ENCODE peak calls at places on chromosome 16, in four cellular contexts. X is ascending aorta; A is CD8-positive, alpha-beta T cell; M is fibroblast of lung. S is an unnamed sample. For H3K36me3, the result is how much of the 10 kb centered on the place peaks cover.

GRCh38 chr16:73047221-73047535 is 750 bp downstream of the ZFHX3 start:
- DNase-seq in X (no peak), A (no peak), M (peak), S (no peak)

GRCh38 chr16:71467810-71468209 is 5.8 kb upstream of the ZNF23 start:
- DNase-seq in X (no peak), A (peak), M (peak), S (peak)

GRCh38 chr16:73026754-73027654 is 20.9 kb downstream of the ZFHX3 start:
- DNase-seq in X (peak), A (no peak), M (no peak), S (no peak)

GRCh38 chr16:46857261-46857962 is 26.4 kb upstream of the C16orf87 start:
- DNase-seq in X (no peak), A (no peak), M (peak), S (no peak)

GRCh38 chr16:47016700-47017133 is 43.2 kb upstream of the DNAJA2 start:
- DNase-seq in X (no peak), A (no peak), M (no peak), S (no peak)

GRCh38 chr16:69906838-69907301 is 44.3 kb upstream of the CLEC18A start:
- DNase-seq in X (no peak), A (no peak), M (peak), S (no peak)

GRCh38 chr16:57497121-57497520 is 10.8 kb upstream of the DOK4 start:
- DNase-seq in X (no peak), A (no peak), M (no peak), S (no peak)

GRCh38 chr16:74730049-74730683 is 29.5 kb upstream of the MLKL start:
- DNase-seq in X (no peak), A (no peak), M (no peak), S (peak)

GRCh38 chr16:2329532-2329931 is 11.0 kb downstream of the ABCA3 start:
- DNase-seq in X (peak), A (no peak), M (no peak), S (no peak)

GRCh38 chr16:89909777-89910716 is 8.6 kb upstream of the MC1R start:
- DNase-seq in X (peak), A (peak), M (peak), S (peak)

GRCh38 chr16:50183316-50183715 is 30.2 kb downstream of the TENT4B start:
- DNase-seq in X (no peak), A (no peak), M (peak), S (peak)

GRCh38 chr16:75260856-75261589 is 9.6 kb upstream of the BCAR1 start:
- DNase-seq in X (no peak), A (no peak), M (no peak), S (no peak)

GRCh38 chr16:10040136-10041080 is 141.8 kb downstream of the GRIN2A start:
- DNase-seq in X (no peak), A (no peak), M (no peak), S (no peak)

GRCh38 chr16:56630134-56630533 is 2.3 kb upstream of the MT1M start:
- DNase-seq in X (no peak), A (no peak), M (no peak), S (no peak)

GRCh38 chr16:79648846-79649245 is 48.3 kb upstream of the MAF start:
- DNase-seq in X (no peak), A (no peak), M (no peak), S (no peak)

GRCh38 chr16:7324306-7324705 is 8.3 kb upstream of the RBFOX1 start:
- DNase-seq in X (no peak), A (no peak), M (no peak), S (no peak)

GRCh38 chr16:59236804-59237463 is 502.8 kb upstream of the GOT2 start:
- DNase-seq in X (no peak), A (no peak), M (no peak), S (no peak)

DNA sequence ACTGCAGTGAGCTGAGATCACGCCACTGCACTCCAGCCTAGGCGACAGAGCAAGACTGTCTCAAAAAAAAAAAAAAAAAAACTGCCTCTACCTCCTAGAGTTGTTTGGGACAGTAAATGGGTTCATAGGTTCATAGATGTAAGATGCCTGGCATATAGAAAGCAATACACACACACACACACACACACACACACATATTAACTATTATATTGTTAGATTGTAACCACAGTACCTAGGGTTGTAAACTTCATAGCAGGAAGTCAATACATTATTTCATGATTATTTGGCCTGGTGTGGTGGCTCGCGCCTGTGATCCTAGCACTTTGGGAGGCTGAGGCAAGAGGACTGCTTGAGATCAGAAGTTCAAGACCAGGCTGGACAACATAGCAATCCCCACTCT is 5.8 kb downstream of the XPO6 start:
- DNase-seq in X (no peak), A (no peak), M (no peak), S (no peak)
- H3K36me3 ChIP-seq in X (under half), A (under half), M (under half), S (under half)

DNA sequence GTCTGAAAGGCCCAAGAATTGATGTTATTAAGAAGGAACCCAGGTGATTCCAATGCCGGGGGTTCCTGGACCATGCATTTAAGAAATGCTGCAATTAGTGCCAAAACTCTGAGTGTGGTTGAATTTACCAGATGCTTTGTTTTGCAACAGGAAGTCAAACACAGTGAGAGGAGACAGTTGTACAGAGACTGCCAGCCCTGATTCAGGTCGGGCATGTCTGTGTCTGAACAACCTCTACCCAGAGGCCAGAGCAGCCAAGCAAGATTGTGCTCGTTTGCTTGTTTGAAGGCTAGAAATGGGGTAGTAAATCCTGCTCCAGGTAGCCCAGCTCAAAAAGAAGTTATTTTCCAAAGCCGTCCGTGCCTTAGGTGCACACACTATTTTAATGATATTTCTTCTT is 412.4 kb upstream of the ERCC4 start:
- DNase-seq in X (no peak), A (no peak), M (no peak), S (no peak)
- H3K4me3 ChIP-seq in X (no peak), A (no peak), M (no peak), S (no peak)

DNA sequence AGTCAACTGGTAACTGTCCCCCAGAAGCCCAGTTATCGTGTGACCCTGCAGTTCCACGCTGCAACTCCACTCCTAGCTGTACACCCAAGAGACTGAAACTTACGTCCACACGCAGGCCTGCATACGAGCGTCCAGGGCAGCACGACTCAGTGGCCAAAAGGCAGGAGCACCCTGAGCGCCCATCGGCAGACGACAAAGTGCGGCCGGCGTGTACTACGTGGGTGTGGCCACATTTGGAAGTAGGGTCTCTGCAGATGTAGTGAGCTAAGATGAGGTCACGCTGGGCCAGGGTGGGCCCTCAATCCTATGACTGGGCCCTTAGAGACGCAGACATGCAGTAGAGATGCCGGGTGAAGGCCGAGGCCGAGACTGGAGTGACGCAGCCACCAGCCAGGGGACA is 13.5 kb downstream of the GALNS start:
- DNase-seq in X (no peak), A (no peak), M (no peak), S (no peak)
- H3K36me3 ChIP-seq in X (under half), A (under half), M (under half), S (under half)

DNA sequence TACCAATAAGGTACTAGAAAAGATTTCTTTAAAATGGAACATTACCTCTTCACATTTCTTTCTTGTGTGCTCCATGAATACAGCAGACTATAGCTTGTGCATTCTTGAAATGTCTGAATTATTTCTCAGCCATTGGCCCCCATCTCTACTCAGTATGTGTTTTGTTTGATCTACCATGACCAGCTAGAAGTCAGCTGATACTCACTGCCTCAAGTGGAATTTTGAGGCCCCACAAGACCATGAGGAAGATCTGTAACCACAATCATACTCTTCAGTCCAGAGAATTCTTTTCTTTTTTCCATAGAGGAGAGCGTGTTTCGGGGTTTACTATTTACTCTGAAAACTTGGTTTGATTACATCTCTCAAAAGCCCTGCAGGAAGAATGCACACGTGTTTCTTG is 319.1 kb downstream of the TOX3 start:
- DNase-seq in X (no peak), A (no peak), M (no peak), S (no peak)
- H3K4me3 ChIP-seq in X (no peak), A (no peak), M (no peak), S (no peak)

DNA sequence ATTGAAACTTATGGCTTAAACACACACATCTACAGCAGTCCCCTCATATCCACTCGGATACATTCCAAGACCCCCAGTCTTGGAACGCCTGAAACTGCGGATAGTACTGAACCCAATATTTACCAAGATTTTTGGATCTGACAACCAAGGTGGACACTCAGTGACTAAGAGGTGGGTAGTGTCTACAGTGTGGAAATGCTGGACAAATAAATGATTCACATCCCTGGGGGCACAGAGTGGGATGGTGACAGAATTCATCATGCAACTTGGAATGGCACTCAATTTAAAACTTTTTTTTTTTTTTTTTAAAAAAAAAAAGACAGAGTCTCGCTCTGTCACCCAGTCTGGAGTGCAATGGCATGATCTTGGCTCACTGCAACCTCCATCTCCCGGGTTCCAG is 54.2 kb upstream of the TRAP1 start:
- DNase-seq in X (no peak), A (no peak), M (no peak), S (peak)
- H3K36me3 ChIP-seq in X (half or more), A (half or more), M (under half), S (under half)

GRCh38 chr16:88382491-88383400 is at the start of gene ZNF469:
- DNase-seq in X (no peak), A (no peak), M (peak), S (no peak)
- H3K4me3 ChIP-seq in X (peak), A (no peak), M (peak), S (peak)

GRCh38 chr16:84096447-84097005 is 20.2 kb downstream of the MBTPS1 start:
- DNase-seq in X (no peak), A (no peak), M (no peak), S (no peak)
- H3K36me3 ChIP-seq in X (half or more), A (half or more), M (under half), S (under half)

DNA sequence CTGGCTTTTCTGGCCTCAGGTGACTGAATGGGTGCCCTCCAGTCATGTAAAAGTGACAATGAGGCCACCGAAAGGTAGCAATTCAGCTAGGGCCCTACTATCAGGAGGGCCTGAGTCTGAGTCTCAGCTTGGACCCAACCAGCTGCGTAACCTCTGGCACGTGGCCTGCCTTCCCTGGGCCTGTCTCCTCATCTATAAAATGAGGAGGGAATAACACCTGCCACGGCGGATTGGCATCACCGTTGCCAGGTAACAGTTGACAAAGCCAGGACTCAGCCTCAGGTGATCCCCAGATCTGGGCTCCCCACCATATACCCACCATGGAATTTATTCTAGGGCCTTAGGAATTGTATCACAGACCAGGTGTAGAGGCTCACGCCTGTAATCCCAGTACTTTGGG is 217.1 kb downstream of the KATNIP start:
- DNase-seq in X (no peak), A (no peak), M (no peak), S (no peak)
- H3K4me3 ChIP-seq in X (no peak), A (no peak), M (no peak), S (no peak)

GRCh38 chr16:8901318-8901861 is 19.2 kb downstream of the LITAFD start:
- DNase-seq in X (no peak), A (no peak), M (no peak), S (no peak)

GRCh38 chr16:8898660-8899318 is 16.6 kb downstream of the LITAFD start:
- DNase-seq in X (no peak), A (no peak), M (no peak), S (no peak)

GRCh38 chr16:8899709-8900317 is 17.7 kb downstream of the LITAFD start:
- DNase-seq in X (no peak), A (no peak), M (no peak), S (no peak)

GRCh38 chr16:8903004-8903403 is 20.9 kb downstream of the LITAFD start:
- DNase-seq in X (no peak), A (no peak), M (no peak), S (no peak)

GRCh38 chr16:8900343-8900742 is 18.2 kb downstream of the LITAFD start:
- DNase-seq in X (no peak), A (no peak), M (no peak), S (no peak)
- H3K36me3 ChIP-seq in X (half or more), A (half or more), M (under half), S (under half)

DNA sequence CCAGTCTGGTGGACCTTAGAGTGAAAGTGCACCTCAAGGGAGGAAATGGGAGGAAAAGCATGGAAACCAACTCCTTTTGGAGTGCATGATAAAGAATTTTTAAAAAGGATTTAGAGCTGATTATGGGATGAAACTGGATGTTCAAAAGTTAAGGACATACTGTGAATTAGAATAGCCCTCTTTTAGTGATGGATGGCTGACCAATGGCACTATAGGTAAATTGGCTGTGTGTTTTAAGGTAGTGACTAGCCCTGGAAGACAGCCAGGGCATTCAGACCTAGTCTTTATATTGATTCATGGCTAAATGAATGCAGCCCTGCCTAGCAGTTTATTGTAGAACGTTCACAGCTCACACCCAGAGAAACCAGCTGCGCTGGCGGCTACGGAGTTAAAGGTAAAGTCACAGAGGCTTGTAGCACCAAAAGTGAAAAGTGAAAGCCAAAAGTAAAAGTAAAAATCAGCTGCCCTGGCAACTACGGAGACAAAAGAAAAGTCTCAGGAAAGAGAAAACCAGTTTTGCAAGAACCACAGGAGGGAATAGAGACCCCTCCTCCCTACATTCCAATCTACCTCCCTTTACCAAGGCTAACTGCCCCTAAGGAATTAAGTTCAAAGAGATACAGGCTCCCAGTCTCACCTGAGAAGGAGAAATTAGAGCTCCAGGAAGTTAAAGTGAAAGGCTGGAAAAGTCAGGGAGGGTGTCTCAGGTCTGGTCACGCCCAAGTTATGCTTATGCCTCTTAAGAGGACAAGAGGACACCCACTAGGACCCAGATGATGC is 21.8 kb downstream of the ACSM1 start:
- DNase-seq in X (no peak), A (no peak), M (no peak), S (peak)
- H3K4me3 ChIP-seq in X (peak), A (peak), M (peak), S (peak)

S was measured in PC-9.